ENCODE peak calls at places on chromosomes 13 and 19, in nine cellular contexts. S is gastrocnemius medialis; Y is cardiac fibroblast; P is hepatic stellate cell; J is AG10803; V is stomach; X is activated T-helper 1 cell treated with anti-CD3 and anti-CD28 coated beads, Interleukin-12 subunit alpha, Interleukin-12 subunit beta, Interleukin-2, Interleukin-4 antibody, amounts not matched to agents 30 ng/mL and 10 ng/mL and 1 ng/mL, durations not matched to agents 14 hours and 24 hours and 36 hours; G is HS-5; Z is Right ventricle myocardium superior. F is an unnamed sample.

GRCh38 chr13:49995535-49996165 is 1.2 kb upstream of the TRIM13 start:
- DNase-seq in S (no peak), J (peak), G (no peak), Y (peak), Z (no peak), X (no peak), P (no peak), V (no peak), F (no peak)

GRCh38 chr13:105147481-105147880 is 1388.0 kb downstream of the EFNB2 start:
- DNase-seq in X (no peak), G (no peak), V (no peak), S (no peak), J (no peak), Z (no peak), Y (no peak), P (no peak), F (no peak)

GRCh38 chr19:29275266-29275665 is 62.3 kb upstream of the UQCRFS1 start:
- DNase-seq in Z (no peak), V (no peak), G (no peak), X (no peak), S (no peak), J (no peak), Y (no peak), P (no peak), F (no peak)

GRCh38 chr19:737591-738093 is 13.3 kb upstream of the MISP start:
- DNase-seq in P (peak), V (peak), Z (peak), G (no peak), Y (peak), S (no peak), X (peak), J (peak), F (no peak)

GRCh38 chr19:17081672-17082630 is 6.4 kb downstream of the MYO9B start:
- DNase-seq in P (peak), V (no peak), X (no peak), S (peak), Y (peak), J (no peak), G (no peak), Z (peak), F (peak)

GRCh38 chr19:4970558-4971423 is 1.9 kb downstream of the KDM4B start:
- DNase-seq in P (no peak), S (peak), Z (peak), G (no peak), Y (peak), V (peak), X (no peak), J (no peak), F (peak)

GRCh38 chr13:73061478-73062275 is 2.9 kb downstream of the KLF5 start:
- DNase-seq in V (no peak), Y (no peak), Z (no peak), P (no peak), X (no peak), J (peak), S (no peak), G (no peak), F (no peak)

GRCh38 chr19:13298565-13299481 is 148.6 kb downstream of the IER2 start:
- DNase-seq in V (no peak), Y (no peak), S (no peak), P (no peak), Z (no peak), G (no peak), J (no peak), X (no peak), F (no peak)

GRCh38 chr19:46904114-46905060 is 43.6 kb downstream of the ARHGAP35 start:
- DNase-seq in X (no peak), V (no peak), P (peak), J (peak), Y (peak), G (no peak), Z (peak), S (no peak), F (peak)

GRCh38 chr13:74047925-74048324 is 86.3 kb downstream of the KLF12 start:
- DNase-seq in X (no peak), S (no peak), V (peak), J (peak), P (no peak), G (no peak), Z (no peak), Y (no peak), F (no peak)

GRCh38 chr13:44331912-44332840 is 41.4 kb upstream of the SERP2 start:
- DNase-seq in G (no peak), J (peak), Z (peak), S (peak), Y (peak), V (no peak), X (no peak), P (peak), F (peak)

GRCh38 chr13:61094865-61095264 is 320.8 kb downstream of the PCDH20 start:
- DNase-seq in G (no peak), P (no peak), S (no peak), Z (no peak), V (no peak), X (no peak), Y (no peak), J (no peak), F (no peak)

GRCh38 chr13:77533875-77534788 is 1.4 kb upstream of the SCEL start:
- DNase-seq in G (no peak), V (no peak), P (no peak), S (no peak), J (no peak), X (no peak), Y (no peak), Z (no peak), F (no peak)

GRCh38 chr19:21581646-21582045 is 76.2 kb downstream of the ZNF429 start:
- DNase-seq in P (no peak), J (no peak), Y (no peak), X (no peak), S (no peak), Z (no peak), V (no peak), G (no peak), F (no peak)

GRCh38 chr19:53868091-53868891 is 608 bp downstream of the MYADM start:
- DNase-seq in J (peak), S (no peak), G (no peak), Y (peak), P (peak), Z (peak), V (peak), X (peak), F (peak)

GRCh38 chr19:39246951-39247669 is 1.5 kb downstream of the IFNL4 start:
- DNase-seq in Z (peak), Y (peak), G (no peak), S (no peak), J (no peak), P (no peak), V (no peak), X (no peak), F (no peak)

GRCh38 chr19:47305309-47305751 is 4.3 kb upstream of the C5AR1 start:
- DNase-seq in J (peak), P (peak), X (peak), Z (peak), G (peak), S (peak), Y (peak), V (peak), F (peak)

GRCh38 chr19:3041302-3041701 is 12.2 kb upstream of the TLE2 start:
- DNase-seq in P (no peak), Y (no peak), Z (no peak), V (no peak), X (no peak), S (no peak), G (no peak), J (no peak), F (no peak)

GRCh38 chr19:35519291-35519690 is 5.8 kb upstream of the DMKN start:
- DNase-seq in G (no peak), S (no peak), J (peak), X (no peak), Y (peak), Z (no peak), P (no peak), V (no peak), F (no peak)

F was measured in heart left ventricle.